ENCODE peak calls at places on chromosomes 2 and 18, in five cellular contexts. W is CD8-positive, alpha-beta T cell; Y is sigmoid colon; C is GM20000; O is fibroblast of lung. F is an unnamed sample.

GRCh38 chr18:80033181-80034067 is 810 bp upstream of the RBFA start:
- DNase-seq in O (peak; percentile 85), W (no peak), Y (peak; percentile 79), C (no peak), F (no peak)

GRCh38 chr2:239329972-239330572 is 70.7 kb downstream of the HDAC4 start:
- DNase-seq in O (no peak), C (no peak), W (no peak), Y (no peak), F (no peak)

GRCh38 chr2:158936978-158937377 is 31.5 kb upstream of the TANC1 start:
- DNase-seq in W (no peak), Y (peak; percentile 76), C (no peak), O (peak; percentile 98), F (no peak)

GRCh38 chr2:104598636-104599035 is 255.3 kb upstream of the POU3F3 start:
- DNase-seq in Y (no peak), O (no peak), W (no peak), C (no peak), F (no peak)

GRCh38 chr2:204203704-204204103 is 267.1 kb downstream of the ICOS start:
- DNase-seq in W (no peak), Y (no peak), C (no peak), O (no peak), F (no peak)

GRCh38 chr18:39796413-39796812 is 2158.6 kb upstream of the PIK3C3 start:
- DNase-seq in C (no peak), O (peak; percentile 34), W (no peak), Y (no peak), F (no peak)

GRCh38 chr2:118855451-118856279 is 8.2 kb upstream of the EN1 start:
- DNase-seq in Y (peak; percentile 84), W (peak; percentile 70), C (peak; percentile 93), O (peak; percentile 65), F (no peak)

GRCh38 chr2:225002039-225002655 is 40.1 kb downstream of the DOCK10 start:
- DNase-seq in Y (no peak), O (peak; percentile 89), W (peak; percentile 28), C (peak; percentile 55), F (no peak)

GRCh38 chr2:159086332-159086731 is 117.9 kb downstream of the TANC1 start:
- DNase-seq in W (no peak), Y (no peak), O (peak; percentile 47), C (no peak), F (no peak)

GRCh38 chr2:238586931-238587775 is 160.4 kb downstream of the ASB1 start:
- DNase-seq in W (no peak), O (no peak), Y (peak; percentile 59), C (no peak), F (no peak)

GRCh38 chr18:43049021-43049420 is 66.5 kb downstream of the RIT2 start:
- DNase-seq in O (peak; percentile 94), C (no peak), W (no peak), Y (no peak), F (no peak)

GRCh38 chr2:58099097-58099769 is 52.6 kb downstream of the VRK2 start:
- DNase-seq in O (no peak), W (no peak), Y (no peak), C (no peak), F (no peak)

GRCh38 chr2:112646102-112646719 is 472 bp downstream of the SLC20A1 start:
- DNase-seq in Y (peak; percentile 72), C (peak; percentile 21), O (no peak), W (no peak), F (no peak)

GRCh38 chr18:61735564-61736102 is 157.2 kb downstream of the RNF152 start:
- DNase-seq in W (no peak), O (no peak), Y (no peak), C (no peak), F (no peak)

GRCh38 chr2:164786787-164787186 is 54.8 kb downstream of the COBLL1 start:
- DNase-seq in W (no peak), O (no peak), Y (no peak), C (no peak), F (no peak)

GRCh38 chr2:4964579-4964978 is 727.6 kb upstream of the SOX11 start:
- DNase-seq in O (no peak), Y (no peak), W (no peak), C (no peak), F (no peak)

GRCh38 chr2:231781798-231782726 is 980 bp upstream of the PDE6D start:
- DNase-seq in C (peak; percentile 46), O (peak; percentile 65), Y (no peak), W (no peak), F (no peak)

GRCh38 chr2:67436221-67436620 is 39.1 kb downstream of the ETAA1 start:
- DNase-seq in Y (no peak), C (no peak), O (no peak), W (no peak), F (no peak)

GRCh38 chr2:176709541-176709951 is 440.3 kb downstream of the MTX2 start:
- DNase-seq in Y (peak; percentile 69), C (no peak), O (peak; percentile 1), W (no peak), F (no peak)

GRCh38 chr2:61854435-61855177 is 746 bp upstream of the FAM161A start:
- DNase-seq in Y (peak; percentile 95), O (peak; percentile 98), W (peak; percentile 81), C (peak; percentile 95), F (peak; percentile 86)
- TF ChIP-seq CTCF in Y (no peak), O (no peak), W (no peak), C (no peak), F (no peak)

GRCh38 chr2:37657471-37657870 is 14.0 kb downstream of the CDC42EP3 start:
- DNase-seq in O (no peak), Y (no peak), W (no peak), C (no peak), F (no peak)
- TF ChIP-seq CTCF in O (no peak), Y (no peak), W (no peak), C (no peak), F (no peak)

GRCh38 chr2:108034843-108035242 is 48.5 kb downstream of the SLC5A7 start:
- DNase-seq in C (no peak), Y (no peak), O (no peak), W (no peak), F (no peak)
- TF ChIP-seq CTCF in C (no peak), Y (no peak), O (no peak), W (no peak), F (no peak)

DNA sequence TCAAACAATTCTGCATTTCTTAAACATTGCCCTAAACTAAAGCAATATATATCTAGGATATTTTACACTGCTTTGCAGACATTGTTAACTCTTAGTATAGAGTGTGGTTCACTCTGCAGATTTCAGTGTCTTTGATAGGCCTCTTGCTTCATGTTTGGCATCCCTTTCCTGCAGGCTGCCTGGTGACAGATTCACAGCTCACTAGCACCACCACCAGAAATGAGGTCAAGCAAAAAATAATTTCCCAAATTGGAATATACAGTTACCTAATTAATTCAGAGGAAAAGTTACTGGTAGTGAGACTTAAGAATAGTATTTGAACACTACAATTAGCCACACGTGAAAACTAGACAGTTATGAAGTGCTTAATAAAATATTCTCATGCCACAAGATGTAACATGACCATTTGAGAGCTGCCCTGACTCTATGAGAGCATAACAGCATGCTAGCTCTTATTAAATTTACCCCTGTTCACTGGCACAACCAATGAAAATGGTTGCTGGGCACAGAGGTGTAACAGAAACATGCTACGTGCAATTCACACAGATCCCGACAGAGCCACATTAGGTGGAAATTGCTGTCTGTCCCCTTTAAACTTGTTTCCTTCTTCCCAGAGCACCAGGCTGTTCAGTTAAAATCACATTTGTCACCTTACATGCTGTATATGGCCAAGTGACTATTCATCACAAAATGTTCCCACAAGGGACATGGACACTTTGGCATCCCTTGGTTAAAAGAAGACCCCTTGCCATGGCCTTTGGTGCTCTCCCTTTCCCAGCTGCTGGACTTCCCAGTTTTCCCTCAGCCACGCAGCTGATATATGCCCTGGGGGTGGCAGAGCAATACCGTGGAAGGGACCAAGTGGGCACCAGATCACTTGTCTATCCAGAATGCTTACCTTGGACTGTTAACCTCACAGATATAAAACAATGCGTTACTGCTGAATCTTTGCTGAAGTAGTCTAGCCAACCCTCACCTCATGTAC is 35.7 kb downstream of the PAIP2B start:
- DNase-seq in Y (no peak), W (no peak), C (no peak), O (peak; percentile 33), F (no peak)
- TF ChIP-seq CTCF in Y (no peak), W (no peak), C (no peak), O (peak; percentile 7), F (peak; percentile 23)

GRCh38 chr2:15786003-15786654 is 154.2 kb upstream of the MYCN start:
- DNase-seq in Y (no peak), W (no peak), C (no peak), O (no peak), F (no peak)
- TF ChIP-seq CTCF in Y (no peak), W (no peak), C (no peak), O (no peak), F (no peak)

DNA sequence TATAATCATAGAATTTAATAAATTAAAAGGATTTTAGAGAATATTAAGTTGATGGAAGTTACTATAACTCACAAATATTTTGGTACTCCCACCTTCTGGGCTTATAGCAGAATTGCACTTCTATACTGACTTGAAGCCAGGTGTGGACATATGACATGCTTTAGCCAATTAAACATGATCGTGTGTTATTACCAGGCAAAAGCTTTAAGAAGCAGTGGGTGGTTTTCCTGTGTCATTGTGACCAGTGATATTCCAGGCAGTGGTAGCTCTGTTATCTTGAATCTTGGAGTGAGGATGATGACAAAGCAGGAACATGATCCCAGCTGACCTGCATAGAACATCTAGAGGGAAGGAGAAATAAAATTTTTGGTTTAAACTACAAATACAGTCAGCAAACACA is 370.9 kb upstream of the ZEB2 start:
- DNase-seq in W (no peak), O (peak; percentile 56), Y (no peak), C (peak; percentile 7), F (no peak)
- TF ChIP-seq CTCF in W (no peak), O (no peak), Y (no peak), C (no peak), F (peak; percentile 0)

GRCh38 chr18:49016648-49017539 is 66.1 kb upstream of the SMAD7 start:
- DNase-seq in O (peak; percentile 62), C (no peak), W (no peak), Y (peak; percentile 56), F (peak; percentile 66)
- TF ChIP-seq CTCF in O (no peak), C (no peak), W (no peak), Y (no peak), F (no peak)

GRCh38 chr18:24015897-24016631 is 1.5 kb downstream of the TTC39C start:
- DNase-seq in C (no peak), W (no peak), O (no peak), Y (no peak), F (no peak)
- TF ChIP-seq CTCF in C (no peak), W (no peak), O (no peak), Y (no peak), F (no peak)

GRCh38 chr2:210663574-210663973 is 107.2 kb downstream of the CPS1 start:
- DNase-seq in C (no peak), W (no peak), Y (no peak), O (peak; percentile 22), F (no peak)
- TF ChIP-seq CTCF in C (no peak), W (no peak), Y (no peak), O (peak; percentile 33), F (no peak)

F was measured in AG04449.